ENCODE peak calls at places on chromosomes 6 and 20, in eight cellular contexts. V, Q, M, B, G, O, D and L are unnamed samples.

GRCh38 chr6:111958534-111958933 is 85.3 kb upstream of the FYN start:
- DNase-seq in Q (no peak), V (no peak), D (no peak), G (no peak), O (no peak), B (no peak), M (no peak), L (no peak)

GRCh38 chr6:142285235-142286087 is 16.3 kb upstream of the ADGRG6 start:
- DNase-seq in O (no peak), B (no peak), D (no peak), M (no peak), V (no peak), Q (no peak), G (no peak), L (no peak)

GRCh38 chr6:47162793-47163192 is 120.7 kb upstream of the ADGRF1 start:
- DNase-seq in D (no peak), M (no peak), Q (no peak), V (no peak), G (no peak), B (no peak), O (no peak), L (no peak)

GRCh38 chr20:60694763-60695162 is 557.3 kb upstream of the CDH4 start:
- DNase-seq in M (no peak), D (no peak), O (no peak), B (no peak), G (no peak), Q (no peak), V (no peak), L (no peak)

GRCh38 chr6:45533394-45533793 is 155.7 kb upstream of the SUPT3H start:
- DNase-seq in D (no peak), O (no peak), Q (no peak), M (no peak), V (no peak), B (no peak), G (no peak), L (no peak)

GRCh38 chr6:89630488-89630887 is 8.1 kb downstream of the LYRM2 start:
- DNase-seq in D (no peak), Q (no peak), B (no peak), V (no peak), M (no peak), O (no peak), G (no peak), L (no peak)

GRCh38 chr6:99522531-99522930 is 7.3 kb upstream of the USP45 start:
- DNase-seq in B (no peak), O (no peak), Q (no peak), G (no peak), D (no peak), V (no peak), M (no peak), L (no peak)

GRCh38 chr6:11268978-11269377 is 36.5 kb upstream of the NEDD9 start:
- DNase-seq in O (no peak), M (no peak), B (no peak), D (no peak), V (no peak), Q (no peak), G (no peak), L (no peak)

GRCh38 chr20:58622671-58623578 is 28.2 kb upstream of the STX16 start:
- DNase-seq in O (no peak), B (no peak), M (no peak), D (no peak), Q (no peak), V (peak; percentile 34), G (no peak), L (no peak)

GRCh38 chr20:48831702-48832422 is 4.1 kb upstream of the PREX1 start:
- DNase-seq in G (no peak), O (peak; percentile 29), D (no peak), B (peak; percentile 50), Q (no peak), M (peak; percentile 86), V (no peak), L (peak; percentile 47)

GRCh38 chr6:30840922-30841643 is 43.2 kb upstream of the DDR1 start:
- DNase-seq in G (no peak), D (no peak), V (no peak), B (no peak), M (no peak), O (no peak), Q (no peak), L (no peak)

DNA sequence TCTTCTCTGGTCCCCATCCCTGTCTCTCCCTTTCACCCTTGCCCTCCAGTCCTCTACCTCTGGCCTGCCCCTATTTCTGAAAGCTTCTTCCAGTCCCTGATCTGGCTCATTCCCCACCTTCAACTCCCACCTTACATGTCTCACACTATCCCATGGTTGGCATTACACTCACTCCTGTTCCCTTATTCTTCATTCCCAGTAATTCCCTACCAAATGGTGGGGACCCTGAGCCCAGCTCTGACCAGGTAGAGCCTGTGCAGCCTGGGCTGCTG is 6.4 kb downstream of the TP53INP2 start:
- DNase-seq in B (no peak), G (no peak), V (no peak), M (no peak), D (no peak), O (no peak), Q (no peak), L (no peak)
- H3K27me3 ChIP-seq in B (no peaks in the 10 kb centered on the region), G (peaks cover 24% of the 10 kb centered on the region), V (no peaks in the 10 kb centered on the region), M (no peaks in the 10 kb centered on the region), D (peaks cover 18% of the 10 kb centered on the region), O (no peaks in the 10 kb centered on the region), Q (no peaks in the 10 kb centered on the region), L (no peaks in the 10 kb centered on the region)

GRCh38 chr6:25830461-25830860 is 1.4 kb downstream of the SLC17A1 start:
- DNase-seq in O (no peak), Q (no peak), V (no peak), B (no peak), M (no peak), G (no peak), D (no peak), L (no peak)

GRCh38 chr6:25833136-25833535 is 1.3 kb upstream of the SLC17A1 start:
- DNase-seq in V (no peak), D (no peak), O (no peak), M (no peak), G (no peak), Q (no peak), B (no peak), L (no peak)

GRCh38 chr6:25832670-25833069 is 818 bp upstream of the SLC17A1 start:
- DNase-seq in V (no peak), O (no peak), Q (no peak), M (no peak), G (no peak), D (no peak), B (no peak), L (no peak)

GRCh38 chr6:25831532-25832306 is at the start of gene SLC17A1:
- DNase-seq in V (no peak), B (no peak), M (no peak), G (no peak), Q (no peak), D (no peak), O (no peak), L (no peak)

DNA sequence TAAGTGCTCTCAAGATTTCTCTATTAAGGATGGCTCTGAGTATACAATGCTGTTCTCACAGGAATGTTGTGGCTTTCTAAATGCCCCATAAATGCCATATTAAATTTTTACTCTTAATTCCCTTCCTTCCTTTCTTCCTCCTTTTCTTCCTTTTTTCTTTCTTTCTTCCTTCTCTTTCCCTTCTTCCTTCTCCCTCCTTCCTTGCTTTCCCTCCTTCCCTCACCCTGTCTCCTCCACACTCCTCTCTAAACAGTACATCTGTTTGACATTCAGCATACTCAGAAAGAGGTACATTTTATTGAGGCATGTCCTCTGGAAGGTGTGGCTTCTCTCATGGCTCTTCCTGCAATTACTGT is 433 bp upstream of the SLC17A1 start:
- DNase-seq in G (no peak), D (no peak), M (no peak), V (no peak), Q (no peak), B (no peak), O (no peak), L (no peak)
- H3K36me3 ChIP-seq in G (no peaks in the 10 kb centered on the region), D (no peaks in the 10 kb centered on the region), M (no peaks in the 10 kb centered on the region), V (no peaks in the 10 kb centered on the region), Q (no peaks in the 10 kb centered on the region), B (no peaks in the 10 kb centered on the region), O (no peaks in the 10 kb centered on the region), L (no peaks in the 10 kb centered on the region)

GRCh38 chr20:44358776-44359175 is 3.3 kb downstream of the HNF4A start:
- DNase-seq in V (peak; percentile 58), Q (no peak), B (no peak), D (no peak), G (no peak), M (no peak), O (no peak), L (no peak)
- H3K27me3 ChIP-seq in V (no peaks in the 10 kb centered on the region), Q (no peaks in the 10 kb centered on the region), B (no peaks in the 10 kb centered on the region), D (no peaks in the 10 kb centered on the region), G (no peaks in the 10 kb centered on the region), M (no peaks in the 10 kb centered on the region), O (no peaks in the 10 kb centered on the region), L (no peaks in the 10 kb centered on the region)

GRCh38 chr20:50895111-50895830 is 36.0 kb downstream of the ADNP start:
- DNase-seq in M (no peak), Q (no peak), B (no peak), O (no peak), D (no peak), G (no peak), V (no peak), L (no peak)
- H3K36me3 ChIP-seq in M (peaks cover 15% of the 10 kb centered on the region), Q (peaks cover 64% of the 10 kb centered on the region), B (peaks cover 46% of the 10 kb centered on the region), O (no peaks in the 10 kb centered on the region), D (peaks cover 47% of the 10 kb centered on the region), G (peaks cover 97% of the 10 kb centered on the region), V (peaks cover 71% of the 10 kb centered on the region), L (peaks cover 98% of the 10 kb centered on the region)

DNA sequence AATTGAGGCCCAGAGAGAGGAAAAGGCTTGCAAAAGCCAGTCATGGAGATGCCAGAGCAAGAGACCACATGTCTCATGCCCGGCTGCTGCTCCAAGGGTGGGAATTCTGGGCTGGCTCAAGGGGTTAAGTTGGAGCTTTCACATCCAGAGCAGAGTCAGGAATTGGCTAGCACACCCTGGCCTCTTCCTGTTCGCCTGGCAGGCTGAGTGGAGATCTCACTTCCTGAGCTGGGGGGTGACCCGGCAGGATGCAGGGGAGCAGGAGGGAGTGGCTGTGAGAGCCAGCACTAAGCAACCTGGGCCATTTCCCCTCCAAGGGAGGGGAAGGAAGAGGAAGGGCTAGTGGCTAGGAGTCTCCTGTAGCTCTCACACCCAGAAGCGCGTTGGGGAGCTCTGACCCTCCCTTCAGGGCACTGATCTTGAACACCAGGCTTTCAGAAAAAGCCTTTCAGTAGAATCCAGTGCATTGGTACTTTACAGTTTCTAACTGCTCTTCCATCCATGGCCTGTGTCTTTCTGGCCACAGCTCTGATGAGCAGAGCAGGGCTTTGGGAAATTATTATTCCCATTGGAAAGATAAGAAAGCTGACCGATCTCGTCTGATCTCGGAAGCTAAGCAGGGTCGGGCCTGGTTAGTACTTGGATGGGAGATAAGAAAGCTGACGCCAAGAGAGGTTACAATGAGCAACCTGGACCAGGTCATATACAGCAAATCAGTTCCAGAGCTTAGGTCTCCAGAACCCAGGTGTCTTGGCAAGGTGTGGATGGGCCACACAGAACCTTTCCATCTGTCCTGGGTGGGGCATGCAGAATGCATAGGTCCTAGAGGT is 2.2 kb upstream of the CCM2L start:
- DNase-seq in Q (no peak), B (no peak), V (no peak), G (no peak), O (peak; percentile 70), M (peak; percentile 70), D (peak; percentile 87), L (no peak)
- H3K27me3 ChIP-seq in Q (no peaks in the 10 kb centered on the region), B (no peaks in the 10 kb centered on the region), V (no peaks in the 10 kb centered on the region), G (no peaks in the 10 kb centered on the region), O (no peaks in the 10 kb centered on the region), M (no peaks in the 10 kb centered on the region), D (no peaks in the 10 kb centered on the region), L (no peaks in the 10 kb centered on the region)